ENCODE peak calls at places on chromosome 2, in ten cellular contexts. A is A549, L is uterus, Y is spleen, V is gastrocnemius medialis, Z is tibial nerve, R is breast epithelium, H is upper lobe of left lung, S is body of pancreas, C is transverse colon. G is an unnamed sample.

GRCh38 chr2:239590995-239591915 is 190.4 kb upstream of the HDAC4 start:
- DNase-seq in H (peak; percentile 43), Y (peak; percentile 56), S (no peak), Z (no peak), A (no peak), C (no peak), R (no peak), V (peak; percentile 3), L (no peak), G (no peak)

GRCh38 chr2:108970369-108970768 is 18.7 kb downstream of the EDAR start:
- DNase-seq in V (no peak), C (peak; percentile 68), H (no peak), S (no peak), A (no peak), Z (no peak), L (no peak), Y (no peak), R (no peak), G (no peak)

GRCh38 chr2:71513721-71514120 is 60.4 kb downstream of the DYSF start:
- DNase-seq in A (no peak), Z (no peak), S (no peak), V (no peak), C (no peak), R (no peak), Y (no peak), L (no peak), H (no peak), G (no peak)

GRCh38 chr2:62305421-62306176 is 109.7 kb downstream of the B3GNT2 start:
- DNase-seq in C (no peak), A (no peak), L (no peak), R (no peak), S (no peak), H (no peak), V (no peak), Y (no peak), Z (no peak), G (no peak)

GRCh38 chr2:44130441-44130840 is 38.2 kb upstream of the PPM1B start:
- DNase-seq in Y (no peak), R (no peak), L (no peak), A (peak; percentile 53), V (no peak), H (no peak), C (no peak), S (no peak), Z (no peak), G (no peak)

GRCh38 chr2:42138163-42139016 is 30.8 kb upstream of the EML4 start:
- DNase-seq in L (no peak), Y (no peak), R (no peak), C (no peak), S (peak; percentile 19), Z (no peak), V (no peak), A (peak; percentile 71), H (no peak), G (no peak)

GRCh38 chr2:21535826-21536225 is 412.1 kb downstream of the TDRD15 start:
- DNase-seq in R (no peak), L (no peak), H (no peak), Z (no peak), V (no peak), C (no peak), S (no peak), Y (no peak), A (no peak), G (no peak)

GRCh38 chr2:219726916-219727315 is 99.5 kb downstream of the SLC4A3 start:
- DNase-seq in Z (no peak), V (no peak), R (no peak), S (no peak), L (no peak), Y (no peak), H (no peak), A (no peak), C (no peak), G (no peak)

GRCh38 chr2:67057901-67058703 is 339.0 kb upstream of the ETAA1 start:
- DNase-seq in V (no peak), R (no peak), H (no peak), C (no peak), L (peak; percentile 33), Y (no peak), A (no peak), S (no peak), Z (no peak), G (no peak)

GRCh38 chr2:162106146-162106551 is 32.1 kb upstream of the DPP4 start:
- DNase-seq in L (no peak), H (no peak), A (no peak), Y (no peak), S (no peak), C (no peak), Z (no peak), V (no peak), R (no peak), G (no peak)

GRCh38 chr2:55120634-55121359 is 70.5 kb upstream of the RTN4 start:
- DNase-seq in V (peak; percentile 51), Y (no peak), S (no peak), A (no peak), R (no peak), Z (no peak), H (peak; percentile 72), C (peak; percentile 16), L (peak; percentile 72), G (no peak)

GRCh38 chr2:202147775-202148174 is 74.7 kb downstream of the KIAA2012 start:
- DNase-seq in R (no peak), Y (no peak), H (no peak), S (no peak), V (no peak), L (no peak), C (no peak), A (no peak), Z (no peak), G (no peak)

GRCh38 chr2:113757059-113757657 is 716 bp upstream of the SLC35F5 start:
- DNase-seq in L (no peak), H (no peak), Z (no peak), V (no peak), R (no peak), A (no peak), S (peak; percentile 22), C (peak; percentile 21), Y (no peak), G (no peak)
- TF ChIP-seq POLR2A in L (no peak), H (no peak), Z (no peak), V (no peak), R (no peak), A (no peak), S (no peak), C (no peak), Y (no peak), G (no peak)

DNA sequence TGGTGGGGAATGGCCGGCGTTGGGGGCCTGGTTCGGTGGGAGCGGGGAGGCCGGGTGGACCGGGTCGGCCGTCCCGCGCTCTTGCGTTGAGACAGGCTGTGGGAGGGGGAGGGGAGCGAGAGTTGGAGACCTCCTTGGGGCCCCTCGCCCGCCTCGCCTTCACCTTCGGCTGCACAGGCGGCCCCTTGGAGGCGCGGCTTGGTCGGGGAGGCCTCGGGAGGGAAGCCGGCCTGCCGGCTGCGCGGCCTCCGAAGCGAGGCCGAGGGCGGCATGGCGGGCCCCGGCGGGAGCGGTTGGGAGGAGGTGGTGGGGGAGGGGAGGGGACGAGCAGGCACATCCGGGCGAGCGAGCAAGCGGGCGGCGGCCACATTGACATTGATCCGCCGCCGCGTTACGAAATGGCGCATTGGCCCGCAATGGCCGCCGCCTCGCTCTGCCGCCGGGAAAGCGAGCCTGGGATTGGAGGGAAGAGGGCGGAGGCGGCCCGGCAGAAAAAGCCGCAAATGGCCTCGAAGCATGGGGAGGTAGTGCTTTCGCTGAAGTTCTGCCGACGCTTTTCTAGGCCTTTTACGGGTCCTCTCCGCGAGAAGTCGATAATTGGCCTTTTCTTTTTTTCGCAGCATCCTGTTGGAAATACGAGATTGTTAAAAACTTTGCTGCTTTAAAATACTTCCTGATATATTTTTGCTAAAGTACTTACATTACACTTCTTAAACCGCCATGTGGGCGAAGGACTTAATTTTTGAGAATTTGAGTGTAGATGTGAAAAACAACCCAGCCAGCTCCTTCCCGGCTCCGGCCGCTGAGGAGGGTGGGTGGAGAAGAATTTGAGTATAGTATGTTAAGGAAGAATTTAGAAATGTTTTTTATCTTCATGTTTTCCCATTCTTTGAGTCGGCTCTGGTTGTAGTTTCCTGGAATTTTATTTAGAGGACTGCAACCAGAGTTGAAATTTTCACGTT is 582 bp downstream of the HNRNPA3 start:
- DNase-seq in R (peak; percentile 89), A (peak; percentile 93), H (peak; percentile 96), V (peak; percentile 92), Z (peak; percentile 91), S (peak; percentile 94), L (peak; percentile 89), C (peak; percentile 95), Y (peak; percentile 97), G (peak; percentile 68)
- TF ChIP-seq POLR2A in R (no peak), A (no peak), H (no peak), V (no peak), Z (no peak), S (no peak), L (no peak), C (no peak), Y (no peak), G (no peak)

DNA sequence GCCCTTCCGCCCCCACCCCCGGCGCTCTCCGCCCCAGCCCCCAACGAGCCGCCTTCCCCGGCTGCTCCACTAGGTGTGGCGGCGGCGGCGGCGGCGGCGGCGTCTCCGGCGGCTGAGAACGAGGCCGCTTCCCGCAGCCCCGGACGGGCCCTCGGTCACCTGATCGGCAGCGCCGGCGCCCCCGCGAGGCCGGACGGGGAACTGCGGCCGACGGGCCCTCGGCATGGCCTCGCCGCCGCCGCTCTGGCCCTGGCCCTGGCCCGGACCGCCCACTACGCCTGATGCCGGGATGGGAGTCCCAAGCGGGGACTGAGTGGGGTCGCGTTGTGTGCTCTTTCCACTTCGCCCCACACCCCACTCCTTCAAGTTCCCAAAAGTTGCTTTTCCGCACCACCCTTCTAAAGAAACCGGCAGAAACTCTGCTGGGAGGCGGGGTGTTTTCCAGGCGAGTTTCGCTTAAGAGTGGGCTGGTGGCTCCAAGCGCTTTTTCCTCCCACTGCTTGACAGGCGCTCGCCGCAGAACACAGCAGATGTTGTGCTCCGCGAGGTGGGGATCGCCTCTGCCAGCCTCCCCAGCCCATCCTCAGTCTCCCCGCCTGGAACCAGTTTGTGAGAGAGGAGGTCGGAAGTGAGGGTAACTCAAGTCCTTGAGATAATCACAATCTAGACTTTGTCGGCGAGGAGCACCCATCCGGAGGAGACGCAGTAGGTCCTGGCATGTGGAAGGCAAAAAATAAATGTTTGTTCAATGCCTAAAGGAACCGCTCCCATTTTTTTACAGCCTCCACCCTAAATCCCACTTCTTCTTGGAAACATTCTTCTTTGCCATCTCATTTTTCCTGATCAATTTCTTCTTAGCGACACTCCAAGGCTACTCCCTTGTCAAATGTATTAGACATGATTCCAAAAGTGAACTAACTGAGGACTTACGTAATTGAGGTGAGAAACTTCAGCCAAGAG is at the start of gene NCKAP1:
- DNase-seq in L (peak; percentile 94), S (peak; percentile 93), R (peak; percentile 89), Z (peak; percentile 86), H (peak; percentile 99), C (peak; percentile 93), Y (peak; percentile 96), V (peak; percentile 89), A (peak; percentile 89), G (peak; percentile 17)
- TF ChIP-seq POLR2A in L (peak; percentile 35), S (peak; percentile 76), R (no peak), Z (peak; percentile 66), H (peak; percentile 54), C (peak; percentile 37), Y (no peak), V (peak; percentile 51), A (no peak), G (peak; percentile 8)

DNA sequence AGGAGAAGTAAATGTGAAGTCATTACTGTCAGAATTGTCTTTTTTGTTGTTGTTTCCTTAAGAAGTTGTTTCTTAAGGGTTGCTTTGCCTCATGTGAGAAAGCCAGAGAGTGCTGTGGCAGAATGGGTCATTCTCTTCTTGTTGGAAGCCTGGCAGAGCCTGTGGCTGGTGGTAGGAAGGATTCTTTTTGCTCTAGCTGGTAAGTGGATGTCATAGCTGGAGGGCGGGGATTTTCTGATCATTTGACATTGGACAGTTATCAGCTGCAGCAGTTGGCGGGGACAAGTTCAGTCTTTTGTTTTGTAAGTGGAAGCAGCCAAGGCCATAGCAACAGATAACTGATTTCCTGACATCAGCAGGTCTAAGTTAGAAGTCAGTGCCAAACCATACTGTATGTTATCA is 5.5 kb upstream of the RMDN2 start:
- DNase-seq in A (no peak), H (no peak), C (no peak), Y (no peak), V (no peak), R (no peak), Z (no peak), L (no peak), S (no peak), G (no peak)
- TF ChIP-seq POLR2A in A (no peak), H (no peak), C (no peak), Y (no peak), V (no peak), R (no peak), Z (no peak), L (no peak), S (no peak), G (no peak)

G was measured in esophagus squamous epithelium.